ENCODE peak calls at places on chromosomes 3 and 15, in six cellular contexts. V is HT1080; H is AG20443; U is PC-3; G is GM13976; F is activated T-helper 1 cell treated with anti-CD3 and anti-CD28 coated beads, Interleukin-2, amount 50 U/mL, for 16 hours. I is an unnamed sample.

GRCh38 chr3:32413845-32414526 is 22.3 kb downstream of the CMTM7 start:
- DNase-seq in F (no peak), G (no peak), V (peak), U (no peak), H (no peak), I (no peak)

GRCh38 chr3:100400424-100400781 is 486 bp downstream of the TOMM70 start:
- DNase-seq in U (peak), F (peak), H (no peak), V (no peak), G (peak), I (peak)

GRCh38 chr3:150218236-150218635 is 189.9 kb upstream of the TSC22D2 start:
- DNase-seq in F (no peak), U (no peak), V (no peak), G (no peak), H (no peak), I (no peak)

GRCh38 chr3:193980326-193980725 is 155.6 kb upstream of the HES1 start:
- DNase-seq in F (no peak), V (no peak), U (no peak), G (no peak), H (no peak), I (no peak)

GRCh38 chr15:40087991-40088928 is 20.4 kb downstream of the BMF start:
- DNase-seq in V (no peak), G (no peak), U (no peak), F (no peak), H (peak), I (no peak)

GRCh38 chr3:187400756-187401155 is 32.6 kb downstream of the RTP4 start:
- DNase-seq in G (no peak), V (peak), H (no peak), U (no peak), F (no peak), I (no peak)

GRCh38 chr3:27224197-27224596 is 145.0 kb downstream of the NEK10 start:
- DNase-seq in F (no peak), G (no peak), H (peak), V (peak), U (no peak), I (no peak)

GRCh38 chr3:108513961-108514360 is 3.6 kb upstream of the MYH15 start:
- DNase-seq in U (no peak), G (no peak), V (peak), H (peak), F (no peak), I (no peak)

GRCh38 chr3:25088284-25088683 is 339.8 kb upstream of the RARB start:
- DNase-seq in F (no peak), G (no peak), V (no peak), H (no peak), U (no peak), I (no peak)

GRCh38 chr3:6716374-6716773 is 144.5 kb upstream of the GRM7 start:
- DNase-seq in G (no peak), H (no peak), U (no peak), F (no peak), V (no peak), I (no peak)

GRCh38 chr3:58184982-58185360 is 25.8 kb downstream of the DNASE1L3 start:
- DNase-seq in F (no peak), U (no peak), V (no peak), G (no peak), H (no peak), I (no peak)

GRCh38 chr3:45035441-45036301 is 9.6 kb downstream of the CLEC3B start:
- DNase-seq in G (no peak), H (peak), U (no peak), V (no peak), F (no peak), I (no peak)

GRCh38 chr3:177569193-177569592 is 371.9 kb upstream of the TBL1XR1 start:
- DNase-seq in V (no peak), G (no peak), H (no peak), U (no peak), F (no peak), I (no peak)

GRCh38 chr15:95511680-95512079 is 818.8 kb upstream of the NR2F2 start:
- DNase-seq in V (no peak), G (no peak), U (peak), H (no peak), F (no peak), I (peak)

GRCh38 chr3:185677146-185677829 is 91.2 kb downstream of the SENP2 start:
- DNase-seq in G (peak), V (peak), F (no peak), H (peak), U (peak), I (no peak)

GRCh38 chr3:166177130-166177529 is 339.9 kb upstream of the BCHE start:
- DNase-seq in U (no peak), V (peak), H (no peak), G (no peak), F (no peak), I (no peak)

GRCh38 chr3:72533584-72534473 is 314.4 kb downstream of the SHQ1 start:
- DNase-seq in H (no peak), U (no peak), V (no peak), F (no peak), G (no peak), I (no peak)

GRCh38 chr3:122679085-122679466 is 1.6 kb upstream of the PARP14 start:
- DNase-seq in G (peak), U (peak), H (peak), F (peak), V (peak), I (peak)

GRCh38 chr3:55481067-55481917 is 5.8 kb downstream of the WNT5A start:
- DNase-seq in G (no peak), H (peak), V (no peak), U (peak), F (no peak), I (no peak)

GRCh38 chr3:51945926-51946500 is 3.9 kb downstream of the PARP3 start:
- DNase-seq in V (no peak), H (no peak), F (no peak), G (no peak), U (no peak), I (no peak)

GRCh38 chr3:134328147-134328591 is 46.1 kb downstream of the AMOTL2 start:
- DNase-seq in H (peak), G (no peak), U (peak), V (peak), F (no peak), I (peak)

GRCh38 chr3:150870406-150870805 is 34.8 kb downstream of the MINDY4B start:
- DNase-seq in U (no peak), F (no peak), G (no peak), H (peak), V (peak), I (no peak)

GRCh38 chr3:16795601-16796000 is 89.2 kb upstream of the PLCL2 start:
- DNase-seq in H (no peak), G (no peak), V (no peak), U (no peak), F (no peak), I (no peak)

GRCh38 chr15:69393831-69394491 is 20.2 kb upstream of the KIF23 start:
- DNase-seq in V (peak), G (no peak), U (peak), H (no peak), F (no peak), I (peak)

GRCh38 chr3:74561881-74562280 is 52.6 kb downstream of the CNTN3 start:
- DNase-seq in U (no peak), F (no peak), V (no peak), H (peak), G (no peak), I (no peak)

GRCh38 chr15:95872366-95872771 is 458.1 kb upstream of the NR2F2 start:
- DNase-seq in H (peak), U (peak), F (no peak), V (peak), G (no peak), I (no peak)

GRCh38 chr3:122010506-122010905 is 11.5 kb downstream of the ILDR1 start:
- DNase-seq in F (no peak), H (no peak), V (no peak), G (no peak), U (no peak), I (no peak)